ENCODE peak calls at places on chromosome 7, in seven cellular contexts. L is NCI-H1092, J is activated T-cell treated with anti-CD3 and anti-CD28 coated beads for 24 hours, X is fibroblast of lung, T is ascending aorta, B is substantia nigra, O is G401. Q is an unnamed sample.

GRCh38 chr7:36777062-36777461 is 52.8 kb upstream of the AOAH start:
- DNase-seq in B (no peak), X (no peak), O (no peak), J (no peak), L (no peak), T (no peak), Q (no peak)

GRCh38 chr7:127997226-127997922 is 33.9 kb downstream of the LRRC4 start:
- DNase-seq in O (no peak), L (no peak), B (no peak), T (no peak), X (peak; percentile 21), J (no peak), Q (no peak)

GRCh38 chr7:101134399-101134980 is 7.6 kb downstream of the SERPINE1 start:
- DNase-seq in L (no peak), O (no peak), X (peak; percentile 75), B (no peak), J (no peak), T (no peak), Q (no peak)

GRCh38 chr7:47763063-47763974 is 181.4 kb upstream of the TNS3 start:
- DNase-seq in B (no peak), L (peak; percentile 69), T (no peak), O (peak; percentile 40), X (peak; percentile 92), J (no peak), Q (peak; percentile 65)

GRCh38 chr7:92808006-92808405 is 28.4 kb downstream of the CDK6 start:
- DNase-seq in J (no peak), L (no peak), O (no peak), T (no peak), B (no peak), X (no peak), Q (no peak)

GRCh38 chr7:142943706-142944268 is 4.5 kb downstream of the LLCFC1 start:
- DNase-seq in L (no peak), X (no peak), T (no peak), O (no peak), J (no peak), B (no peak), Q (no peak)

GRCh38 chr7:132475669-132476116 is 100.6 kb downstream of the PLXNA4 start:
- DNase-seq in T (no peak), L (no peak), O (no peak), X (peak; percentile 16), B (no peak), J (no peak), Q (no peak)

GRCh38 chr7:70707823-70708243 is 424.1 kb upstream of the GALNT17 start:
- DNase-seq in T (no peak), O (no peak), X (peak; percentile 19), L (no peak), J (no peak), B (no peak), Q (no peak)

GRCh38 chr7:151233111-151233701 is 923 bp downstream of the CHPF2 start:
- DNase-seq in L (no peak), J (peak; percentile 74), B (peak; percentile 54), T (peak; percentile 85), X (peak; percentile 88), O (no peak), Q (no peak)

GRCh38 chr7:151392426-151392825 is 17.4 kb downstream of the WDR86 start:
- DNase-seq in T (no peak), B (no peak), J (no peak), L (no peak), O (no peak), X (no peak), Q (no peak)